ENCODE peak calls at places on chromosomes 11 and 22, in eight cellular contexts. T is heart right ventricle, L is SK-N-SH, U is lung, N is Panc1, F is cardiac muscle cell, S is dorsolateral prefrontal cortex, W is AG09309. P is an unnamed sample.

GRCh38 chr11:64341851-64342791 is 2.1 kb downstream of the CCDC88B start:
- DNase-seq in N (peak; percentile 43), F (peak; percentile 93), U (peak; percentile 94), S (peak; percentile 57), L (peak; percentile 56), W (no peak), T (peak; percentile 86), P (peak; percentile 86)

GRCh38 chr11:129814244-129814992 is 1.2 kb upstream of the TMEM45B start:
- DNase-seq in F (no peak), S (no peak), W (no peak), U (no peak), T (no peak), N (no peak), L (peak; percentile 30), P (no peak)

GRCh38 chr11:125078016-125078415 is 14.9 kb downstream of the SLC37A2 start:
- DNase-seq in W (no peak), T (no peak), S (no peak), L (no peak), U (no peak), F (no peak), N (no peak), P (no peak)

GRCh38 chr22:25368271-25368670 is 148.8 kb downstream of the CRYBB2 start:
- DNase-seq in S (no peak), F (peak; percentile 62), W (no peak), T (no peak), L (no peak), U (no peak), N (no peak), P (peak; percentile 80)

GRCh38 chr11:55942785-55943392 is 6.7 kb upstream of the OR5I1 start:
- DNase-seq in U (no peak), F (peak; percentile 27), N (peak; percentile 22), L (peak; percentile 7), S (no peak), T (no peak), W (no peak), P (no peak)

GRCh38 chr11:1023811-1024596 is 12.5 kb downstream of the MUC6 start:
- DNase-seq in F (no peak), N (no peak), T (no peak), L (no peak), W (no peak), S (no peak), U (no peak), P (no peak)

GRCh38 chr11:127454856-127455255 is 454.3 kb upstream of the KIRREL3 start:
- DNase-seq in F (no peak), W (no peak), S (no peak), T (no peak), L (no peak), N (no peak), U (no peak), P (no peak)

GRCh38 chr22:20523118-20523983 is 15.9 kb downstream of the MED15 start:
- DNase-seq in L (no peak), F (peak; percentile 62), T (no peak), N (no peak), S (no peak), W (peak; percentile 65), U (no peak), P (peak; percentile 81)

GRCh38 chr11:66326261-66327111 is 9.6 kb upstream of the CD248 start:
- DNase-seq in S (no peak), L (peak; percentile 79), T (peak; percentile 77), U (no peak), N (no peak), F (peak; percentile 52), W (no peak), P (peak; percentile 78)

GRCh38 chr22:29224121-29224858 is 18.6 kb downstream of the EMID1 start:
- DNase-seq in W (no peak), N (no peak), S (no peak), U (no peak), T (no peak), L (peak; percentile 49), F (no peak), P (no peak)

GRCh38 chr11:63880031-63880841 is 36.7 kb downstream of the RCOR2 start:
- DNase-seq in F (peak; percentile 66), T (no peak), U (no peak), W (no peak), N (no peak), L (no peak), S (no peak), P (peak; percentile 80)

GRCh38 chr11:31817054-31817620 is 6.0 kb upstream of the PAX6 start:
- DNase-seq in S (no peak), W (no peak), N (no peak), F (no peak), U (no peak), L (peak; percentile 38), T (no peak), P (no peak)

GRCh38 chr11:130877532-130877931 is 38.7 kb downstream of the SNX19 start:
- DNase-seq in L (no peak), S (no peak), U (no peak), N (no peak), F (no peak), T (no peak), W (no peak), P (no peak)

GRCh38 chr11:30586251-30587144 is at the start of gene MPPED2:
- DNase-seq in S (no peak), U (no peak), W (no peak), F (no peak), L (peak; percentile 91), N (no peak), T (peak; percentile 57), P (no peak)

GRCh38 chr22:24125942-24126341 is 55.3 kb upstream of the SUSD2 start:
- DNase-seq in F (no peak), T (no peak), L (no peak), S (no peak), W (no peak), U (no peak), N (no peak), P (no peak)

GRCh38 chr11:13008625-13009475 is at the start of gene RASSF10:
- DNase-seq in L (peak; percentile 93), W (no peak), U (peak; percentile 90), F (peak; percentile 53), N (no peak), S (no peak), T (peak; percentile 81), P (peak; percentile 14)

GRCh38 chr22:27207907-27208306 is 550.5 kb downstream of the MIAT start:
- DNase-seq in W (peak; percentile 24), U (no peak), N (no peak), S (no peak), F (no peak), T (no peak), L (no peak), P (no peak)

GRCh38 chr11:102849319-102849718 is 5.9 kb upstream of the MMP3 start:
- DNase-seq in W (peak; percentile 73), F (peak; percentile 11), N (no peak), S (no peak), T (no peak), U (no peak), L (no peak), P (peak; percentile 79)

DNA sequence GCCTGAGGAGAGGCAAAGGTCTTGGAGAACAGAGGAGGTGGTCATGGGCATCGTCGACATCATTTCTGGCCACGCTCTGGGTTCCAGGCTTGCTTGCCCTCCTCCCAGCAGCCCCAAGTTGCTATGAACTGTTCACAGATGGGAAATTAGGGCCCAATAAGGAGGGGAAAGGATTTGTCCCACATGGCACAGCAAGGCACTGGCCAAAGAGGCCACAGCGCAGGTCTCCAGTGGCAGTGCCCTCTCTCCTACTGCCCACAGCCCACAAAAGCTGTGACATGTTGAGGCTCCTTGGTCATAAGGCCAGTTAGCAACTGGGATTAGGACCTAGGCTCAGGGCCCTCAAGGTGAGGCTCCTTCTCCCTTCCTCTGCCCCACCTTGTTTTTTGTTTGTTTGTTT is 1.6 kb upstream of the PEX16 start:
- DNase-seq in T (no peak), L (peak; percentile 25), U (no peak), F (no peak), N (no peak), W (no peak), S (no peak), P (no peak)
- H3K4me3 ChIP-seq in T (peak overlapping the region; percentile 98), L (no peak overlapping the region), U (no peak overlapping the region), F (no peak overlapping the region), N (no peak overlapping the region), W (no peak overlapping the region), S (peak overlapping the region; percentile 100), P (no peak overlapping the region)

DNA sequence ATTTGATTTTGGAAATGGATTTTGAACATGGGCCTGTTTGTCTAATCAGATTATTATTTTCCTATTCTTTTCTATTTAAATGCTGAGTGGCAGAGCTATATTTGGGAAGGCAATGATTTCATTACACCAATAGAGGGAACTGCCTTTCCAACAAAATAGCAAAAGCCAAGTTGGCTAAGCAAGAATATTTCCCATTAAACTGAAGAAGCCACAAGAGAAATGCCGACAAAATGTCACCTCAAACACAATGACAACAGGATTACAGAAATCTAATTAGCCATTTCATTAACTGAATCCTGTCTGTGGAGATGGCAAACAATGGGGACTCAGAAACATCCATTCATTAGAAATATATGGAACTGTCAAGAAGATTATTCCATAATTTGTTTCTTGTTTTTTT is 1593.1 kb upstream of the RAG2 start:
- DNase-seq in L (no peak), U (no peak), T (no peak), F (no peak), S (no peak), W (no peak), N (no peak), P (no peak)
- TF ChIP-seq CTCF in L (no peak), U (no peak), T (peak; percentile 13), F (no peak), S (no peak), W (no peak), N (no peak), P (no peak)

DNA sequence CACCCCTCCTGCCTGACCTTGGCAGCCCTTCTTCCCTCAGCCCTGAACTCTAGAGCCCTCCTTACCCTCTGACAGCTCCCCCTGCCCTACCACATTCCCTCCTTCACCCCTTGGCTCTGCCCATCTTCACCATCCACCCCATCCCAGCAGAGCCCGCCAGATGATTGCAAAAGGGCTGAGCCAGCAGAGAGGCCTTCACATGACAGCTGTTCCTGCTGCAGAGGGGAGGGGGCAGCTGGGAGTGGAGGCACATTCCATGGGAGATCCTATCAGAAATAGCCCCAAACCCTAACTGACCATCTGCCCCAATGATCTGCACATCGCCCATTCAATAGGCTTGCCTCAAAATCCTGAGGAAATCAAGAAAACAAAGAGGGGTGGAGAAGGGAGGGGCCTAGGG is 7.8 kb upstream of the AHNAK start:
- DNase-seq in T (no peak), S (no peak), F (no peak), N (no peak), W (no peak), L (no peak), U (no peak), P (peak; percentile 53)
- H3K4me3 ChIP-seq in T (no peak overlapping the region), S (no peak overlapping the region), F (no peak overlapping the region), N (no peak overlapping the region), W (peak overlapping the region; percentile 20), L (peak overlapping the region; percentile 56), U (no peak overlapping the region), P (peak overlapping the region; percentile 1)

DNA sequence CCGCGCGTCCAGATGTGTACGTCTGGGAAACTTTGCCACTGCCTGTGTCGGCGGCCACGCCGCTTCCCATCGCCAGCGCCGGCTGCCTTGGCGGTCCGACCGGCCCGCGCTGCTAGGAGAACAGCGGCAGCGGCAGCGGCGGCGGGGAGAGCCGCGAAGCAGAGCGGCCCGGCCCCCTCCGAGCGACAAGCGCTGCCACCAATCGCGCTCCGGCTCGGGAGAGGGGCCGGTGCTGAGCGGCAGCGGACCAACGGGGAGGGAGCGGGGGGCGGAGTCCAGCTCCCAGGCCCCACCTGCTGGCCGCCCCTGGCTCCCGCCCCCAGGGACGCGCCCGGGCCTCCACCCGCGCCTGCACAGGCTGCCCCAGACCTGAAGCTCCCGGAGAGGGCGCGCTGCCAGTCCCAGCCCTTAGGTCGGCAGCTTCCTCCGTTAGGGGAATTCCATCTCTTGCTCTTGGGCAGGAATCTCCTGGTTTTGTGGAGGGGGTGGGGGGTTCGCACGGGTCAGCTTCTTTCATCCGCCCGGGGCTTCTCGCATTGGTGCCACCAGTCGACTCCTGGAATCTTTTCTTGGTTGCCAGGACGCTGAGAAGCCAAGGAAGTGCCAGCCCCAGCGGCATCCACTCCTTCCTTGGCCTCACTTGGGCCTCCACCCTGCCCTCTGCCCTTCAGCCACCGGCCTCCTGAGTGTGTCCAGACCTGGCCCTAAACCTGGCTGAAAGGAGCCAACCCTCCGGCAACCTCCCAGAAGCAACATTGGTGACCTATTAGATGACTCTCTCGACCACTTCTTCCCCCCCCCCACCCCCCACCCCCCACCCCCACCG is at the start of gene GALNT18:
- DNase-seq in T (peak; percentile 94), N (no peak), W (peak; percentile 64), L (peak; percentile 100), S (peak; percentile 80), F (peak; percentile 95), U (peak; percentile 90), P (peak; percentile 98)
- TF ChIP-seq CTCF in T (peak; percentile 63), N (peak; percentile 48), W (peak; percentile 23), L (peak; percentile 35), S (peak; percentile 60), F (peak; percentile 43), U (peak; percentile 12), P (peak; percentile 26)

P was measured in foreskin fibroblast.